ENCODE peak calls at places on chromosome 9, in five cellular contexts. I, G, Y, X and S are unnamed samples.

GRCh38 chr9:107952773-107953172 is 463.2 kb upstream of the KLF4 start:
- DNase-seq in I (no peak), G (no peak), Y (no peak), X (no peak), S (no peak)

GRCh38 chr9:85931495-85931894 is 9.5 kb upstream of the NAA35 start:
- DNase-seq in I (no peak), G (no peak), Y (no peak), X (no peak), S (no peak)

GRCh38 chr9:71692337-71692736 is 76.0 kb downstream of the CEMIP2 start:
- DNase-seq in I (no peak), G (no peak), Y (no peak), X (no peak), S (no peak)

GRCh38 chr9:107274953-107275422 is 8.1 kb upstream of the RAD23B start:
- DNase-seq in I (peak), G (no peak), Y (no peak), X (peak), S (no peak)

GRCh38 chr9:68780377-68780707 is 75.3 kb downstream of the PIP5K1B start:
- DNase-seq in I (no peak), G (no peak), Y (no peak), X (no peak), S (no peak)

GRCh38 chr9:86706391-86706790 is 240.9 kb downstream of the GAS1 start:
- DNase-seq in I (no peak), G (peak), Y (no peak), X (no peak), S (no peak)

GRCh38 chr9:2874001-2874750 is 30.3 kb upstream of the PUM3 start:
- DNase-seq in I (no peak), G (no peak), Y (no peak), X (no peak), S (no peak)

GRCh38 chr9:123861086-123861707 is 68.7 kb downstream of the DENND1A start:
- DNase-seq in I (no peak), G (no peak), Y (no peak), X (peak), S (no peak)

GRCh38 chr9:131276891-131277672 is 772 bp upstream of the FAM78A start:
- DNase-seq in I (no peak), G (no peak), Y (no peak), X (no peak), S (peak)

GRCh38 chr9:72309366-72310133 is 55.5 kb downstream of the ZFAND5 start:
- DNase-seq in I (peak), G (no peak), Y (no peak), X (no peak), S (no peak)

GRCh38 chr9:126695186-126696090 is 81.7 kb downstream of the LMX1B start:
- DNase-seq in I (no peak), G (no peak), Y (no peak), X (no peak), S (no peak)

GRCh38 chr9:107387401-107387800 is 102.2 kb downstream of the KLF4 start:
- DNase-seq in I (no peak), G (no peak), Y (no peak), X (no peak), S (no peak)

GRCh38 chr9:34759432-34760134 is 49.6 kb upstream of the CCL21 start:
- DNase-seq in I (no peak), G (no peak), Y (no peak), X (no peak), S (no peak)

GRCh38 chr9:81759680-81760215 is 70.4 kb upstream of the TLE1 start:
- DNase-seq in I (peak), G (no peak), Y (no peak), X (peak), S (no peak)

GRCh38 chr9:136545065-136545965 is 533 bp downstream of the NOTCH1 start:
- DNase-seq in I (no peak), G (no peak), Y (no peak), X (no peak), S (peak)

GRCh38 chr9:129584136-129584535 is 36.8 kb downstream of the C9orf50 start:
- DNase-seq in I (peak), G (peak), Y (peak), X (peak), S (peak)

GRCh38 chr9:131732636-131733340 is 7.1 kb downstream of the RAPGEF1 start:
- DNase-seq in I (no peak), G (peak), Y (no peak), X (no peak), S (no peak)

GRCh38 chr9:30120654-30121053 is 2263.8 kb upstream of the ACO1 start:
- DNase-seq in I (peak), G (no peak), Y (no peak), X (no peak), S (no peak)

GRCh38 chr9:16515879-16516289 is 354.6 kb downstream of the BNC2 start:
- DNase-seq in I (peak), G (peak), Y (no peak), X (no peak), S (no peak)

GRCh38 chr9:9790216-9790872 is 822.5 kb downstream of the PTPRD start:
- DNase-seq in I (peak), G (peak), Y (no peak), X (peak), S (no peak)

GRCh38 chr9:75023846-75024245 is 4.2 kb downstream of the CARNMT1 start:
- DNase-seq in I (no peak), G (no peak), Y (no peak), X (no peak), S (no peak)

GRCh38 chr9:74951725-74952151 is 974 bp downstream of the C9orf40 start:
- DNase-seq in I (peak), G (peak), Y (no peak), X (peak), S (peak)

GRCh38 chr9:18394847-18395355 is 79.1 kb upstream of the ADAMTSL1 start:
- DNase-seq in I (no peak), G (no peak), Y (no peak), X (no peak), S (no peak)

GRCh38 chr9:18386091-18386490 is 87.9 kb upstream of the ADAMTSL1 start:
- DNase-seq in I (no peak), G (no peak), Y (no peak), X (no peak), S (no peak)

GRCh38 chr9:18393340-18394130 is 80.4 kb upstream of the ADAMTSL1 start:
- DNase-seq in I (peak), G (no peak), Y (no peak), X (peak), S (no peak)

GRCh38 chr9:18385676-18386075 is 88.3 kb upstream of the ADAMTSL1 start:
- DNase-seq in I (no peak), G (no peak), Y (no peak), X (no peak), S (no peak)

DNA sequence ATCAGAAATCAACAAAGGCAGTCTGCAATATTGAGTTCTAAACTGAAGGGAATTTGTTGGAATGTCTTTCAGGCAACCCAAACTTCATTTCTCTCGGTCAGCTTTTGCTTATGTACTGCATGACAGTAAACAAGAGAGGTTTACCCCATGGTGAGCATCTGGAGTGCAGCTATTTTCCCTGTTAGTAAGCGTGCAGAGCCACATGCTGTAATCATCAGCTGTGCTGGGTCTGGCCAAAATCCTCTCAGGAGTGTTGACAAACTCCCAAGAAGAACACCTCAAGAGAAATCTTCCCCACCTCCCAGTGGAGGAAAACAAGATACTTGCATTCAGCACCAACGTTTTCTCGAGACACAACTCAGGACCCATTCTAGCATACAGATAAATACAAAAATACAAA is 83.6 kb upstream of the ADAMTSL1 start:
- DNase-seq in I (no peak), G (no peak), Y (no peak), X (no peak), S (no peak)
- TF ChIP-seq JUNB in I (no peak), G (no peak), Y (no peak), X (no peak), S (no peak)

GRCh38 chr9:109297899-109298298 is 23.0 kb downstream of the EPB41L4B start:
- DNase-seq in I (peak), G (no peak), Y (no peak), X (no peak), S (no peak)
- TF ChIP-seq JUNB in I (no peak), G (no peak), Y (no peak), X (no peak), S (no peak)

GRCh38 chr9:4630836-4631235 is 31.3 kb upstream of the PLPP6 start:
- DNase-seq in I (no peak), G (peak), Y (no peak), X (no peak), S (no peak)
- TF ChIP-seq JUNB in I (no peak), G (no peak), Y (no peak), X (no peak), S (no peak)

GRCh38 chr9:77598510-77598909 is 49.6 kb downstream of the GNA14 start:
- DNase-seq in I (no peak), G (no peak), Y (no peak), X (no peak), S (no peak)

GRCh38 chr9:77594963-77595362 is 53.2 kb downstream of the GNA14 start:
- DNase-seq in I (peak), G (no peak), Y (no peak), X (no peak), S (no peak)

GRCh38 chr9:77593528-77593927 is 54.6 kb downstream of the GNA14 start:
- DNase-seq in I (no peak), G (no peak), Y (no peak), X (no peak), S (no peak)

GRCh38 chr9:77597057-77597456 is 51.1 kb downstream of the GNA14 start:
- DNase-seq in I (no peak), G (no peak), Y (no peak), X (no peak), S (no peak)

GRCh38 chr9:77595426-77596051 is 52.6 kb downstream of the GNA14 start:
- DNase-seq in I (no peak), G (no peak), Y (no peak), X (no peak), S (no peak)
- TF ChIP-seq JUNB in I (no peak), G (no peak), Y (no peak), X (no peak), S (no peak)

GRCh38 chr9:133883356-133883755 is 108.8 kb downstream of the VAV2 start:
- DNase-seq in I (no peak), G (no peak), Y (no peak), X (no peak), S (no peak)
- TF ChIP-seq JUNB in I (no peak), G (no peak), Y (no peak), X (no peak), S (no peak)

DNA sequence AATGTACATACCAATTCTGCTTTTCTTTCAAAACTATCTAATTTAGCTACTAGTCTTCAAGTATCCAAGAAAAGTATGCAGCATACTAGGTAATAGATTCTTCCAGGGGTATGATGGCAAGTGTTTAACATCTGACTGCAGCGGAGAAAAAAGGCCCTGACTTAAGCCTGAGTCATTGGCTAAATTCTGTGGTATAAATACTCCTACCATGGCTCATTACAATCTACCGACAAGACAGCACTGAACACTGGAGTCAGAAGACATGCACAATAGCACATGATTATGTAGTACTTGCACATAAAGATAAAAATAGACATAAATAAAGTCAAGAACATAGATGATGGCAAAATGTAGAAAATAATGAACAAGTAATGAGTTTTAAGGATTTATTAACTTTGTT is 439.9 kb downstream of the BRINP1 start:
- DNase-seq in I (no peak), G (no peak), Y (no peak), X (no peak), S (no peak)
- TF ChIP-seq JUNB in I (no peak), G (no peak), Y (no peak), X (no peak), S (no peak)

GRCh38 chr9:114908796-114909448 is 21.5 kb downstream of the TNFSF8 start:
- DNase-seq in I (peak), G (no peak), Y (no peak), X (no peak), S (no peak)
- TF ChIP-seq JUNB in I (no peak), G (no peak), Y (no peak), X (no peak), S (no peak)

GRCh38 chr9:137670391-137671195 is 51.8 kb downstream of the EHMT1 start:
- DNase-seq in I (no peak), G (peak), Y (no peak), X (peak), S (peak)
- TF ChIP-seq JUNB in I (no peak), G (no peak), Y (no peak), X (no peak), S (no peak)

GRCh38 chr9:82810902-82811301 is 252.0 kb downstream of the RASEF start:
- DNase-seq in I (peak), G (peak), Y (no peak), X (no peak), S (no peak)
- TF ChIP-seq JUNB in I (no peak), G (no peak), Y (no peak), X (no peak), S (no peak)

DNA sequence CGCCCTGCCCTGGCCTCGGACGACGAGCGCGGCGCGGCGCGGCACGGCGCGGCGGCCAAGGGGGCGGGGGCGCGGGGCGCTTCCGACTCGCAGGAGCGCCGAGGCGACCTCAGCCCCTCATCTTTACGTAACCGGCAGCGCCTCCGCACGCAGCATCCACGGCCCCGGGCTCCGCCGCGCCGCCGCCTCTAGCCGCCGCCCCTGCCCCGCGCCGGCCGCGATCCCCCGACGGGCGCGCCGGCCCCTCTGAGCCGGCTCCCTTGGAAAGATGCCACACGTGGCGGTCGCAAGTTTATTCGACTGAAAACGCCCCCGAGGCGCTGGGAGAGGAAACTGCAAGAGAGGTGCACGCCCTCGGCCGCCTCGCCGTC is 1.0 kb downstream of the KLF9 start:
- DNase-seq in I (no peak), G (peak), Y (no peak), X (no peak), S (peak)
- TF ChIP-seq JUNB in I (no peak), G (no peak), Y (no peak), X (no peak), S (no peak)